ENCODE peak calls at places on chromosomes 11 and 22, in four cellular contexts. Z, F, V and U are unnamed samples.

GRCh38 chr11:12494699-12495098 is 117.3 kb downstream of the PARVA start:
- DNase-seq in F (peak; percentile 84), V (no peak), Z (no peak), U (no peak)

GRCh38 chr22:29268511-29269229 is 602 bp downstream of the EWSR1 start:
- DNase-seq in F (peak; percentile 72), V (peak; percentile 23), Z (peak; percentile 44), U (no peak)

GRCh38 chr11:45393826-45394225 is 107.7 kb upstream of the SYT13 start:
- DNase-seq in Z (no peak), F (no peak), V (no peak), U (no peak)

GRCh38 chr11:72982286-72982685 is 159.8 kb downstream of the FCHSD2 start:
- DNase-seq in Z (no peak), V (no peak), F (no peak), U (no peak)

GRCh38 chr11:6353367-6353987 is 33.2 kb upstream of the CAVIN3 start:
- DNase-seq in F (peak; percentile 54), V (peak; percentile 34), Z (peak; percentile 70), U (peak; percentile 28)

GRCh38 chr22:17481424-17481823 is 81.9 kb upstream of the SLC25A18 start:
- DNase-seq in F (no peak), Z (no peak), V (no peak), U (no peak)

GRCh38 chr11:117072517-117073218 is 25.6 kb downstream of the SIK3 start:
- DNase-seq in F (peak; percentile 94), V (no peak), Z (no peak), U (no peak)

GRCh38 chr11:39541945-39542351 is 1917.5 kb downstream of the LRRC4C start:
- DNase-seq in Z (no peak), V (no peak), F (no peak), U (no peak)

GRCh38 chr11:94747136-94748110 is 20.7 kb upstream of the AMOTL1 start:
- DNase-seq in F (peak; percentile 78), Z (no peak), V (no peak), U (no peak)

GRCh38 chr11:44861829-44862545 is 88.7 kb downstream of the TP53I11 start:
- DNase-seq in V (peak; percentile 55), Z (peak; percentile 64), F (peak; percentile 98), U (peak; percentile 71)

GRCh38 chr22:45452565-45453449 is 39.3 kb downstream of the RIBC2 start:
- DNase-seq in V (no peak), Z (no peak), F (peak; percentile 36), U (no peak)

GRCh38 chr11:64865286-64866172 is 12.9 kb downstream of the EHD1 start:
- DNase-seq in Z (no peak), V (no peak), F (peak; percentile 93), U (no peak)

GRCh38 chr11:124762077-124762623 is at the start of gene ESAM:
- DNase-seq in F (no peak), Z (no peak), V (peak; percentile 52), U (no peak)

GRCh38 chr22:17101475-17102296 is 16.9 kb downstream of the IL17RA start:
- DNase-seq in Z (no peak), V (no peak), F (no peak), U (no peak)

GRCh38 chr11:20671856-20672546 is 2.6 kb downstream of the NELL1 start:
- DNase-seq in Z (no peak), F (no peak), V (no peak), U (no peak)

DNA sequence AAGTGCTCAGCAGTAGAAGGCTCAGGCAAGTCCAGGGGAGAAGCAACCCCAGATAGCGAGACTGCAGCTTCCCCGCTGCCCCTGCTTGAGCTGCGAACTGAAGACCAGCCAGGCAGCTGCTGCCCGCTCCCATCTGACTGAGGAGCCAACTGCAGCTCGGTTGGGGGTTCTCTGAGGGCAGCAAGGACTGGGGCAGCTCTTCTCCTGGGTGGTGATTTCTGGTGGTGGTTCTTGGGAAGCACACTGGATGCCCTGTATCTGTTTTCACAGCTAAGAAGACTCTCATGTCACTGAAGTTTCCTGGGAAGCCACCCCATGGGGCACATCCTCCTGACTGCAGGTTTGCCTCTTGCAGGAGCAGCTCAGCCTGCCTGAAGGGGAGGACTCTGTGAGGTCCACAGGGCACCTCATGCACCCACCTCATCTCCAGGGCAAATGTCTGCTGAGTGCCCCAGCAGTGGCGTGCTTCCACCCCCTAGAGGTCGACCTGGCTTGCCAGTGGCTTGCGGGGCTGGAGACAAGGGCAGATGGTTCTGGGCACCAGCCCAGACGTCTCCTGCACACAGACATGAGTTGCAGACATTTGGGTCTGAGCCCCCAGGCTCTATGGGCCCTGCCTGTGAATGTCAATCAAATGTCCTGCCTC is 801.1 kb downstream of the BRD1 start:
- DNase-seq in Z (no peak), F (no peak), V (no peak), U (no peak)
- TF ChIP-seq CTCF in Z (peak; percentile 22), F (no peak), V (no peak), U (no peak)

GRCh38 chr22:50576070-50576469 is 2.2 kb downstream of the CPT1B start:
- DNase-seq in V (no peak), F (peak; percentile 57), Z (no peak), U (no peak)
- TF ChIP-seq CTCF in V (no peak), F (peak; percentile 50), Z (no peak), U (no peak)

GRCh38 chr11:62627718-62628117 is 5.9 kb upstream of the B3GAT3 start:
- DNase-seq in V (no peak), Z (no peak), F (no peak), U (no peak)
- TF ChIP-seq CTCF in V (no peak), Z (no peak), F (no peak), U (no peak)

DNA sequence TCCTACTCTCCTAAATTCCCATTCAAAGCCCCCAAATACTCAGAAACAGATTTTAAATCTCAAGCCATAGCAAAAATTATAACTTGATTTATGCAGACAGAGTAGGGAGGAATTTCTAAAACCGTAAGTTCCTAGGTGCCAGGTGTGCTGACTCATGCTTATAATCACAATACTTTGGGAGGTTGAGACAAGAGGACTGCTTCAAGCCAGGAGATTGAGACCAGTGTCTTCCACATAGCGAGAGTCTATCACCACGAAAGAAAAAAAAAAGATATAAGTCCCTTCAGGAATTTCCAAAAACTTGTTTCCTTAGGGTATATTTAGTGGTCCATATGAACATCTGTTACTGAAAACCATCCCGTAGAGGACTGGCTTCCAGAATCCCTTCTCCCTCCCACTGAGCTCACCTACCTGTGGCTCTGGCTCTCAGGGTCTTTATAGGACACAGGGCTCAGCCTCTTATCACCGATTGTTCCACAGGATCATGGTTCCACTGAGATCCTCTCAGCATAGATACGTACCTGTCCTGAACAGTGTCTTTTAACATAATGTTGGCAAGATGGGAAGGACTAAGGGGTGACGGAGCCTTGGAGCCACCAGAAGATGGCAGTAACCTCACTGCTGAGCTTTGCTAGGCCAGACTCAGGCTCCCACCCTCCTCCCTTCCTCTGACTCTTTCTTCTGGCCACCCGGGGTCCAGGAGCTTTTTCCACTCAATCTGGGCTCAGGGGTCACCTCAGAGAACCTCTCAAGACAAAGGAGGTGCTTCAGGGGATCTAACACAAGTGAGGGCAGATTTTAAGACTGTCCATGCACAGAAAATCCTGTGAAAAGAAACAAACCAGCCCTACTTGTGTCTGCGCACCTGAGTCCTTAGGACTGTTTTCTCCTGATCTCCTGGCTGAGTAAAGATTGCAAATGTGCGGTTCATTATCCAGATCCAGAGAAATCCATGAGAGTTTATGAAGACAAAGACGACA is 117.5 kb upstream of the TOP3B start:
- DNase-seq in Z (no peak), V (no peak), F (peak; percentile 9), U (no peak)
- TF ChIP-seq CTCF in Z (no peak), V (no peak), F (peak; percentile 31), U (no peak)